ENCODE peak calls at places on chromosomes 6 and 20, in six cellular contexts. One of them, this sample, is unnamed. For H3K4me1, the result is how much of the 10 kb centered on the place peaks cover.

GRCh38 chr20:60060006-60060557 is 101.9 kb downstream of the CDH26 start:
- DNase-seq in Panc1: no peak
- DNase-seq in astrocyte: no peak
- DNase-seq in endodermal cell: peak
- DNase-seq in heart right ventricle: no peak
- DNase-seq in tibial nerve: no peak
- DNase-seq in this sample: no peak

GRCh38 chr20:21389368-21389767 is 8.0 kb downstream of the NKX2-4 start:
- DNase-seq in astrocyte: no peak
- DNase-seq in heart right ventricle: no peak
- DNase-seq in Panc1: no peak
- DNase-seq in endodermal cell: no peak
- DNase-seq in tibial nerve: no peak
- DNase-seq in this sample: no peak

GRCh38 chr6:107819217-107819616 is 4.9 kb downstream of the SCML4 start:
- DNase-seq in endodermal cell: peak
- DNase-seq in Panc1: no peak
- DNase-seq in astrocyte: no peak
- DNase-seq in heart right ventricle: no peak
- DNase-seq in tibial nerve: no peak
- DNase-seq in this sample: no peak

GRCh38 chr6:83539678-83540077 is 27.3 kb downstream of the PRSS35 start:
- DNase-seq in Panc1: no peak
- DNase-seq in endodermal cell: no peak
- DNase-seq in tibial nerve: no peak
- DNase-seq in heart right ventricle: no peak
- DNase-seq in astrocyte: no peak
- DNase-seq in this sample: no peak

GRCh38 chr6:4640139-4640538 is 136.1 kb upstream of the CDYL start:
- DNase-seq in astrocyte: peak
- DNase-seq in Panc1: peak
- DNase-seq in heart right ventricle: no peak
- DNase-seq in tibial nerve: no peak
- DNase-seq in endodermal cell: no peak
- DNase-seq in this sample: peak

GRCh38 chr20:41697861-41698559 is 79.8 kb upstream of the CHD6 start:
- DNase-seq in astrocyte: peak
- DNase-seq in endodermal cell: peak
- DNase-seq in Panc1: peak
- DNase-seq in heart right ventricle: no peak
- DNase-seq in tibial nerve: no peak
- DNase-seq in this sample: peak

GRCh38 chr6:28880894-28881780 is 42.6 kb downstream of the TRIM27 start:
- DNase-seq in heart right ventricle: peak
- DNase-seq in endodermal cell: peak
- DNase-seq in astrocyte: peak
- DNase-seq in tibial nerve: peak
- DNase-seq in Panc1: no peak
- DNase-seq in this sample: peak

GRCh38 chr6:19782588-19782987 is 54.6 kb upstream of the ID4 start:
- DNase-seq in tibial nerve: no peak
- DNase-seq in astrocyte: no peak
- DNase-seq in endodermal cell: no peak
- DNase-seq in Panc1: no peak
- DNase-seq in heart right ventricle: no peak
- DNase-seq in this sample: no peak

GRCh38 chr6:149060985-149061760 is 256.3 kb upstream of the TAB2 start:
- DNase-seq in endodermal cell: no peak
- DNase-seq in tibial nerve: no peak
- DNase-seq in heart right ventricle: peak
- DNase-seq in astrocyte: peak
- DNase-seq in Panc1: no peak
- DNase-seq in this sample: no peak

GRCh38 chr20:62737271-62737761 is 28.7 kb downstream of the NTSR1 start:
- DNase-seq in endodermal cell: no peak
- DNase-seq in astrocyte: no peak
- DNase-seq in Panc1: no peak
- DNase-seq in heart right ventricle: no peak
- DNase-seq in tibial nerve: no peak
- DNase-seq in this sample: no peak

GRCh38 chr6:159499034-159499433 is 194.0 kb downstream of the SOD2 start:
- DNase-seq in Panc1: no peak
- DNase-seq in astrocyte: no peak
- DNase-seq in heart right ventricle: no peak
- DNase-seq in tibial nerve: no peak
- DNase-seq in endodermal cell: no peak
- DNase-seq in this sample: no peak

GRCh38 chr6:77403424-77403823 is 59.9 kb downstream of the HTR1B start:
- DNase-seq in heart right ventricle: no peak
- DNase-seq in Panc1: no peak
- DNase-seq in astrocyte: peak
- DNase-seq in tibial nerve: no peak
- DNase-seq in endodermal cell: no peak
- DNase-seq in this sample: no peak

DNA sequence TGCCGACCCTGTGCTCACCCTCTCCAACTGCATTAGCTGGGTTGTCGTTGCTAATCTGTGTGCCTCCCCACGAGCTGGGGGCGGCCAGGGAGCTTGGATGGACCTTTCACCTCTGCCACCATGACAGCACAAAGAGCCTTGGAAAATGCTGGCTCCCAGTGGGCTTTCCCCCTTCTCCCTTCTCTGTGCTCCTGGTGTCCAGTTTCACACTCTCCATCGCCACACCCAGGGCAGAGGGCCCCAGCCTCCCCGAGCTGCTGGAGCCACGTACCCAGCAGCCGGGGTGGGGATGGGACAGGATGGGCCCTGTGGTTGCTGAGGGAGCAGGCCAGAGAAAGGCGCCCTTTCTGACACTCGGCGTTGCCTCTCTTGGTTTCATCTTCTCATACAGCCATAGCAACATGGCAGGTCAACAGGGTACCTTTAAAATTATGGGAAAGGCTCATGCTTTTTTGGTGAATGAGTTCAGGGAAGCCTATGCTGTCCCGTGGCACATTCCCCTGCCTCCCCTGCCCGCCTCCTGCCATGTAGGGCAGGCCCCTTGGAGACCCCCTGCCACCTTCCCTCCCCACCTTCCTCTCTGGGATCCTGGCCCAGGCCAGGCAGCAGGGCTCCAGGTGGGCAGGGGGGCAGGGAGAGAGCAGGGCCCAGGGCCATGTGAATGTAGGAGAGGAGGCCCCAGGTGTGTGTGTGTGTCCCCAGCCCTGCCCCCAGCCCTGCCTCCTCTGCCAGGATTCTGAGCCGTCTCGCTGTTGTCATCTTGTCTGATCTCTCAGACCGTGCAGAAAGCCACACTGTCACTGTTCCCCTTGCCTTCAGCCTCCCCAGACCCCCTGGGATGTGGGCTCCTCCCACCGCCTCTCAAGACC is 85.2 kb upstream of the CCDC167 start:
- DNase-seq in tibial nerve: no peak
- DNase-seq in endodermal cell: no peak
- DNase-seq in Panc1: no peak
- DNase-seq in heart right ventricle: no peak
- DNase-seq in astrocyte: no peak
- DNase-seq in this sample: no peak
- H3K4me1 ChIP-seq in tibial nerve: under half
- H3K4me1 ChIP-seq in endodermal cell: under half
- H3K4me1 ChIP-seq in Panc1: under half
- H3K4me1 ChIP-seq in heart right ventricle: under half
- H3K4me1 ChIP-seq in astrocyte: under half
- H3K4me1 ChIP-seq in this sample: under half

GRCh38 chr6:134706153-134706552 is 243.7 kb downstream of the ALDH8A1 start:
- DNase-seq in Panc1: no peak
- DNase-seq in tibial nerve: no peak
- DNase-seq in endodermal cell: peak
- DNase-seq in astrocyte: no peak
- DNase-seq in heart right ventricle: no peak
- DNase-seq in this sample: no peak
- TF ChIP-seq CTCF in Panc1: no peak
- TF ChIP-seq CTCF in tibial nerve: no peak
- TF ChIP-seq CTCF in endodermal cell: peak
- TF ChIP-seq CTCF in astrocyte: no peak
- TF ChIP-seq CTCF in heart right ventricle: peak
- TF ChIP-seq CTCF in this sample: no peak

GRCh38 chr20:47998736-47999135 is 213.5 kb upstream of the SULF2 start:
- DNase-seq in Panc1: no peak
- DNase-seq in astrocyte: no peak
- DNase-seq in tibial nerve: no peak
- DNase-seq in endodermal cell: no peak
- DNase-seq in heart right ventricle: no peak
- DNase-seq in this sample: no peak
- H3K4me1 ChIP-seq in Panc1: under half
- H3K4me1 ChIP-seq in astrocyte: under half
- H3K4me1 ChIP-seq in tibial nerve: under half
- H3K4me1 ChIP-seq in endodermal cell: under half
- H3K4me1 ChIP-seq in heart right ventricle: under half
- H3K4me1 ChIP-seq in this sample: under half

GRCh38 chr20:17910828-17911294 is 57.7 kb downstream of the SNX5 start:
- DNase-seq in endodermal cell: no peak
- DNase-seq in heart right ventricle: peak
- DNase-seq in tibial nerve: no peak
- DNase-seq in Panc1: no peak
- DNase-seq in astrocyte: peak
- DNase-seq in this sample: no peak
- TF ChIP-seq CTCF in endodermal cell: no peak
- TF ChIP-seq CTCF in heart right ventricle: no peak
- TF ChIP-seq CTCF in tibial nerve: no peak
- TF ChIP-seq CTCF in Panc1: no peak
- TF ChIP-seq CTCF in astrocyte: no peak
- TF ChIP-seq CTCF in this sample: no peak

GRCh38 chr6:132063204-132063603 is 112.0 kb upstream of the CCN2 start:
- DNase-seq in endodermal cell: no peak
- DNase-seq in Panc1: no peak
- DNase-seq in astrocyte: peak
- DNase-seq in tibial nerve: no peak
- DNase-seq in heart right ventricle: no peak
- DNase-seq in this sample: no peak
- H3K4me1 ChIP-seq in endodermal cell: under half
- H3K4me1 ChIP-seq in Panc1: under half
- H3K4me1 ChIP-seq in astrocyte: under half
- H3K4me1 ChIP-seq in tibial nerve: under half
- H3K4me1 ChIP-seq in heart right ventricle: under half
- H3K4me1 ChIP-seq in this sample: under half

DNA sequence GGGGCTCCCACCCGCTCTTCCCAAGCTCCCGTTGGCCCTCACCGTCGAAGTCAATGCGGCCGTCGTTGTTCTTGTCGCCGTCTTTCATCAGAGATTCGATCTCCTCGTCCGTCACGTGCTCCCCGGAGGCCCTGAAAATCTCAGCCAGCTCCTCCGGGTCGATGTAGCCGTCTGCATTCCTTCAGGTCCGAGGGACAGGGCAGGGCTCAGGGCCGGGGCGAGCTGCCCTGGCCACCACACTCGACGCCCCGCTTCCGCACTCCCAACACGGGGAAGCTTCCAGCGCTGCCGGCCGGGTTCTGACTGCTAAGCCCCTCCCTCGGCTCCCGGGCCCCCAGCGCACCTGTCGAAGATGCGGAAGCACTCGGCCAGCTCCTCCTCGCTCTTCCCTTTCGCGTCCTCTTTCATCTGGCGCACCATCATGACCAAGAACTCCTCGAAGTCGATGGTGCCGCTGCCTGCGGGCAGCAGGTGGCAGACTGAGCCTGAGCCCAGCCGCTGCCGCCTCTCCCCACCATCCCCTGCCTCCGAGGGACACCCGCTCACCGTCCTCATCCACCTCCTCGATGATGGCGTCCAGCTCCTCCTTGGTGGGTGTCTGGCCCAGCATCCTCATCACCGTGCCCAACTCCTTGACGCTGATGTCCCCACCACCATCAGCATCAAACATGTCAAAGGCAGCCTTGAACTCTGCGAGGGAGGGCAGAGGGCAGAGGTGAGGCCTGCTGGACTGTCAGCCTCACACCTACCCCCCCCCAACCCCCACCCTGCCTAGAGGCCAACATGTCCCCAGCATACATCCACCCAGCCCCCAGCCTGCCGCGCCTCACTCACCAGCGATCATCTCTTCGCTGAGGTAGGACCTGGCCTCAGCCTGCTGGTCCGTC is 2.9 kb downstream of the TNNC2 start:
- DNase-seq in astrocyte: no peak
- DNase-seq in heart right ventricle: no peak
- DNase-seq in endodermal cell: peak
- DNase-seq in tibial nerve: no peak
- DNase-seq in Panc1: no peak
- DNase-seq in this sample: no peak
- TF ChIP-seq CTCF in astrocyte: no peak
- TF ChIP-seq CTCF in heart right ventricle: peak
- TF ChIP-seq CTCF in endodermal cell: peak
- TF ChIP-seq CTCF in tibial nerve: peak
- TF ChIP-seq CTCF in Panc1: peak
- TF ChIP-seq CTCF in this sample: peak

GRCh38 chr6:156851447-156851846 is 74.3 kb downstream of the ARID1B start:
- DNase-seq in astrocyte: no peak
- DNase-seq in endodermal cell: no peak
- DNase-seq in tibial nerve: no peak
- DNase-seq in heart right ventricle: no peak
- DNase-seq in Panc1: no peak
- DNase-seq in this sample: no peak

GRCh38 chr6:156852858-156853216 is 75.7 kb downstream of the ARID1B start:
- DNase-seq in endodermal cell: no peak
- DNase-seq in tibial nerve: no peak
- DNase-seq in heart right ventricle: no peak
- DNase-seq in Panc1: no peak
- DNase-seq in astrocyte: no peak
- DNase-seq in this sample: no peak

GRCh38 chr6:156852147-156852857 is 75.1 kb downstream of the ARID1B start:
- DNase-seq in heart right ventricle: no peak
- DNase-seq in endodermal cell: no peak
- DNase-seq in tibial nerve: no peak
- DNase-seq in astrocyte: no peak
- DNase-seq in Panc1: no peak
- DNase-seq in this sample: no peak

GRCh38 chr6:156854466-156855161 is 77.4 kb downstream of the ARID1B start:
- DNase-seq in Panc1: no peak
- DNase-seq in heart right ventricle: no peak
- DNase-seq in endodermal cell: no peak
- DNase-seq in astrocyte: no peak
- DNase-seq in tibial nerve: no peak
- DNase-seq in this sample: no peak

DNA sequence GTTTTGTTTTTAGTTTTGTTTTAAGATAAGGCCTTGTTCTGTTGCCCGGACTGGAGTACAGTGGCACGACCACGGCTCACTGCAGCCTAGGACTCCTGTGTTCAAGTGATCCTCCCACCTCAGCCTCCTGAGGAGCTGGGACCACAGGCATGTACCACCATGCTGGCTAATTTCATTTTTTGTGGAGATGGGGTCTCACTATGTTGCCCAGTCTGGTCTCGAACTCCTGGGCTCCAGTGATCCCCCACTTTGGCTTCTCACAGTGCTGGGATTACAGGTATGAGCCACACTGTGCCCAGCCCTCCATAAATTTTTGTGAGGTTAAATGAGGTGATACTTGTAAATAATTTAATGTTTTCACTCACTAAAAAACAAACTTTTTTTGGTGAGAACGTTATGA is 76.6 kb downstream of the ARID1B start:
- DNase-seq in heart right ventricle: no peak
- DNase-seq in Panc1: no peak
- DNase-seq in tibial nerve: no peak
- DNase-seq in astrocyte: no peak
- DNase-seq in endodermal cell: no peak
- DNase-seq in this sample: no peak
- H3K4me1 ChIP-seq in heart right ventricle: half or more
- H3K4me1 ChIP-seq in Panc1: under half
- H3K4me1 ChIP-seq in tibial nerve: under half
- H3K4me1 ChIP-seq in astrocyte: under half
- H3K4me1 ChIP-seq in endodermal cell: under half
- H3K4me1 ChIP-seq in this sample: under half